ENCODE peak calls at places on chromosomes 4 and X, in nine cellular contexts. One of them, this sample, is unnamed.
A peak's percentile ranks its signal among the peaks of the same experiment; 100 is the strongest.

GRCh38 chr4:38150766-38151165 is 190.6 kb downstream of the PTTG2 start:
- DNase-seq in right lobe of liver: peak; percentile 15
- DNase-seq in adrenal gland: no peak
- DNase-seq in sigmoid colon: no peak
- DNase-seq in ovary: no peak
- DNase-seq in GM12878: no peak
- DNase-seq in body of pancreas: peak; percentile 34
- DNase-seq in testis: no peak
- DNase-seq in uterus: no peak
- DNase-seq in this sample: no peak

GRCh38 chr4:97656034-97656720 is 487.1 kb downstream of the STPG2 start:
- DNase-seq in right lobe of liver: no peak
- DNase-seq in adrenal gland: no peak
- DNase-seq in sigmoid colon: no peak
- DNase-seq in ovary: no peak
- DNase-seq in GM12878: no peak
- DNase-seq in body of pancreas: no peak
- DNase-seq in testis: no peak
- DNase-seq in uterus: no peak
- DNase-seq in this sample: no peak

GRCh38 chr4:165502919-165503907 is 124.4 kb downstream of the CPE start:
- DNase-seq in right lobe of liver: no peak
- DNase-seq in adrenal gland: no peak
- DNase-seq in sigmoid colon: no peak
- DNase-seq in ovary: no peak
- DNase-seq in GM12878: no peak
- DNase-seq in body of pancreas: no peak
- DNase-seq in testis: no peak
- DNase-seq in uterus: no peak
- DNase-seq in this sample: no peak

GRCh38 chrX:107823456-107823855 is 2.2 kb upstream of the MID2 start:
- DNase-seq in right lobe of liver: no peak
- DNase-seq in adrenal gland: no peak
- DNase-seq in sigmoid colon: no peak
- DNase-seq in ovary: no peak
- DNase-seq in GM12878: no peak
- DNase-seq in body of pancreas: no peak
- DNase-seq in testis: no peak
- DNase-seq in uterus: no peak
- DNase-seq in this sample: no peak

GRCh38 chrX:123960956-123961267 is 594 bp upstream of the STAG2 start:
- DNase-seq in right lobe of liver: no peak
- DNase-seq in adrenal gland: no peak
- DNase-seq in sigmoid colon: no peak
- DNase-seq in ovary: no peak
- DNase-seq in GM12878: no peak
- DNase-seq in body of pancreas: no peak
- DNase-seq in testis: no peak
- DNase-seq in uterus: no peak
- DNase-seq in this sample: no peak

GRCh38 chrX:153642655-153643430 is 4.2 kb upstream of the DUSP9 start:
- DNase-seq in right lobe of liver: no peak
- DNase-seq in adrenal gland: no peak
- DNase-seq in sigmoid colon: no peak
- DNase-seq in ovary: no peak
- DNase-seq in GM12878: no peak
- DNase-seq in body of pancreas: no peak
- DNase-seq in testis: no peak
- DNase-seq in uterus: peak; percentile 9
- DNase-seq in this sample: no peak

GRCh38 chrX:45083314-45083713 is 117.4 kb downstream of the DIPK2B start:
- DNase-seq in right lobe of liver: no peak
- DNase-seq in adrenal gland: no peak
- DNase-seq in sigmoid colon: no peak
- DNase-seq in ovary: no peak
- DNase-seq in GM12878: no peak
- DNase-seq in body of pancreas: no peak
- DNase-seq in testis: no peak
- DNase-seq in uterus: no peak
- DNase-seq in this sample: no peak

GRCh38 chrX:130118396-130118795 is 8.1 kb upstream of the ELF4 start:
- DNase-seq in right lobe of liver: no peak
- DNase-seq in adrenal gland: no peak
- DNase-seq in sigmoid colon: no peak
- DNase-seq in ovary: no peak
- DNase-seq in GM12878: no peak
- DNase-seq in body of pancreas: no peak
- DNase-seq in testis: no peak
- DNase-seq in uterus: peak; percentile 47
- DNase-seq in this sample: no peak

GRCh38 chr4:40197879-40198689 is 1.3 kb downstream of the RHOH start:
- DNase-seq in right lobe of liver: no peak
- DNase-seq in adrenal gland: no peak
- DNase-seq in sigmoid colon: no peak
- DNase-seq in ovary: no peak
- DNase-seq in GM12878: no peak
- DNase-seq in body of pancreas: no peak
- DNase-seq in testis: no peak
- DNase-seq in uterus: no peak
- DNase-seq in this sample: no peak

GRCh38 chr4:184649971-184650855 is 675 bp downstream of the PRIMPOL start:
- DNase-seq in right lobe of liver: no peak
- DNase-seq in adrenal gland: peak; percentile 73
- DNase-seq in sigmoid colon: peak; percentile 66
- DNase-seq in ovary: peak; percentile 41
- DNase-seq in GM12878: no peak
- DNase-seq in body of pancreas: peak; percentile 24
- DNase-seq in testis: peak; percentile 33
- DNase-seq in uterus: no peak
- DNase-seq in this sample: no peak

GRCh38 chrX:129230850-129231512 is 292.3 kb downstream of the SMARCA1 start:
- DNase-seq in right lobe of liver: peak; percentile 56
- DNase-seq in adrenal gland: no peak
- DNase-seq in sigmoid colon: no peak
- DNase-seq in ovary: no peak
- DNase-seq in GM12878: no peak
- DNase-seq in body of pancreas: no peak
- DNase-seq in testis: no peak
- DNase-seq in uterus: no peak
- DNase-seq in this sample: no peak

GRCh38 chr4:134308910-134309309 is 107.3 kb upstream of the PABPC4L start:
- DNase-seq in right lobe of liver: no peak
- DNase-seq in adrenal gland: no peak
- DNase-seq in sigmoid colon: no peak
- DNase-seq in ovary: no peak
- DNase-seq in GM12878: no peak
- DNase-seq in body of pancreas: no peak
- DNase-seq in testis: no peak
- DNase-seq in uterus: no peak
- DNase-seq in this sample: no peak

GRCh38 chr4:101279377-101279871 is 67.9 kb downstream of the PPP3CA start:
- DNase-seq in right lobe of liver: no peak
- DNase-seq in adrenal gland: peak; percentile 86
- DNase-seq in sigmoid colon: peak; percentile 74
- DNase-seq in ovary: peak; percentile 80
- DNase-seq in GM12878: no peak
- DNase-seq in body of pancreas: peak; percentile 47
- DNase-seq in testis: peak; percentile 62
- DNase-seq in uterus: peak; percentile 77
- DNase-seq in this sample: no peak

GRCh38 chr4:54227261-54228063 is 1.6 kb upstream of the PDGFRA start:
- DNase-seq in right lobe of liver: no peak
- DNase-seq in adrenal gland: no peak
- DNase-seq in sigmoid colon: peak; percentile 72
- DNase-seq in ovary: peak; percentile 43
- DNase-seq in GM12878: no peak
- DNase-seq in body of pancreas: no peak
- DNase-seq in testis: peak; percentile 69
- DNase-seq in uterus: no peak
- DNase-seq in this sample: no peak

DNA sequence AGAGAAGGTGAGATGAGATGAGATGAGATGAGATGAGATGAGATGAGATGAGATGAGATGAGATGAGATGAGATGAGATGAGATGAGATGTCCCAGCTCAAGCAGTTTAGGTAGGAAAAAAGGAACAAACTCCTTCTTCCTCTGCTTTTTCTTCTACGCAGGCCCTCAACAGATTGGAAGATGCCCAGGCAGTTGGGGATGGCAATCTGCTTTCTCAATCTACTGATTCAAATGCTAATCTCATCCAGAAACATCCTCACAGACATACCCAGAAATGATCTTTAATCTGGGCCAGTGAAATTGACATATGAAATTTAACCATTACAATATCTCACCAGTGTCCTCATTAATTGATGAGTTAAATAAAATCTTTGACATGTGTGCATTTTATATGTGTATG is 370.3 kb upstream of the SLC7A11 start:
- DNase-seq in right lobe of liver: no peak
- DNase-seq in adrenal gland: no peak
- DNase-seq in sigmoid colon: no peak
- DNase-seq in ovary: no peak
- DNase-seq in GM12878: no peak
- DNase-seq in body of pancreas: no peak
- DNase-seq in testis: no peak
- DNase-seq in uterus: no peak
- DNase-seq in this sample: no peak
- H3K36me3 ChIP-seq in right lobe of liver: no peaks in the 10 kb centered on the region
- H3K36me3 ChIP-seq in adrenal gland: no peaks in the 10 kb centered on the region
- H3K36me3 ChIP-seq in sigmoid colon: no peaks in the 10 kb centered on the region
- H3K36me3 ChIP-seq in ovary: no peaks in the 10 kb centered on the region
- H3K36me3 ChIP-seq in GM12878: no peaks in the 10 kb centered on the region
- H3K36me3 ChIP-seq in body of pancreas: no peaks in the 10 kb centered on the region
- H3K36me3 ChIP-seq in testis: no peaks in the 10 kb centered on the region
- H3K36me3 ChIP-seq in uterus: no peaks in the 10 kb centered on the region
- H3K36me3 ChIP-seq in this sample: no peaks in the 10 kb centered on the region

GRCh38 chr4:119833611-119834010 is 205.0 kb upstream of the PDE5A start:
- DNase-seq in right lobe of liver: no peak
- DNase-seq in adrenal gland: no peak
- DNase-seq in sigmoid colon: no peak
- DNase-seq in ovary: no peak
- DNase-seq in GM12878: no peak
- DNase-seq in body of pancreas: no peak
- DNase-seq in testis: no peak
- DNase-seq in uterus: no peak
- DNase-seq in this sample: no peak

GRCh38 chr4:119832731-119833233 is 204.2 kb upstream of the PDE5A start:
- DNase-seq in right lobe of liver: no peak
- DNase-seq in adrenal gland: no peak
- DNase-seq in sigmoid colon: no peak
- DNase-seq in ovary: no peak
- DNase-seq in GM12878: no peak
- DNase-seq in body of pancreas: no peak
- DNase-seq in testis: no peak
- DNase-seq in uterus: no peak
- DNase-seq in this sample: no peak

GRCh38 chr4:119834901-119835300 is 206.3 kb upstream of the PDE5A start:
- DNase-seq in right lobe of liver: no peak
- DNase-seq in adrenal gland: no peak
- DNase-seq in sigmoid colon: no peak
- DNase-seq in ovary: no peak
- DNase-seq in GM12878: no peak
- DNase-seq in body of pancreas: no peak
- DNase-seq in testis: no peak
- DNase-seq in uterus: no peak
- DNase-seq in this sample: no peak

GRCh38 chr4:119841361-119841760 is 212.8 kb upstream of the PDE5A start:
- DNase-seq in right lobe of liver: no peak
- DNase-seq in adrenal gland: no peak
- DNase-seq in sigmoid colon: no peak
- DNase-seq in ovary: no peak
- DNase-seq in GM12878: no peak
- DNase-seq in body of pancreas: no peak
- DNase-seq in testis: no peak
- DNase-seq in uterus: no peak
- DNase-seq in this sample: no peak

GRCh38 chr4:119835511-119835910 is 206.9 kb upstream of the PDE5A start:
- DNase-seq in right lobe of liver: no peak
- DNase-seq in adrenal gland: no peak
- DNase-seq in sigmoid colon: no peak
- DNase-seq in ovary: no peak
- DNase-seq in GM12878: no peak
- DNase-seq in body of pancreas: no peak
- DNase-seq in testis: no peak
- DNase-seq in uterus: no peak
- DNase-seq in this sample: no peak
- H3K27ac ChIP-seq in right lobe of liver: no peak overlapping the region
- H3K27ac ChIP-seq in adrenal gland: no peak overlapping the region
- H3K27ac ChIP-seq in sigmoid colon: peak overlapping the region; percentile 51
- H3K27ac ChIP-seq in ovary: no peak overlapping the region
- H3K27ac ChIP-seq in GM12878: no peak overlapping the region
- H3K27ac ChIP-seq in body of pancreas: no peak overlapping the region
- H3K27ac ChIP-seq in testis: no peak overlapping the region
- H3K27ac ChIP-seq in uterus: no peak overlapping the region
- H3K27ac ChIP-seq in this sample: no peak overlapping the region

DNA sequence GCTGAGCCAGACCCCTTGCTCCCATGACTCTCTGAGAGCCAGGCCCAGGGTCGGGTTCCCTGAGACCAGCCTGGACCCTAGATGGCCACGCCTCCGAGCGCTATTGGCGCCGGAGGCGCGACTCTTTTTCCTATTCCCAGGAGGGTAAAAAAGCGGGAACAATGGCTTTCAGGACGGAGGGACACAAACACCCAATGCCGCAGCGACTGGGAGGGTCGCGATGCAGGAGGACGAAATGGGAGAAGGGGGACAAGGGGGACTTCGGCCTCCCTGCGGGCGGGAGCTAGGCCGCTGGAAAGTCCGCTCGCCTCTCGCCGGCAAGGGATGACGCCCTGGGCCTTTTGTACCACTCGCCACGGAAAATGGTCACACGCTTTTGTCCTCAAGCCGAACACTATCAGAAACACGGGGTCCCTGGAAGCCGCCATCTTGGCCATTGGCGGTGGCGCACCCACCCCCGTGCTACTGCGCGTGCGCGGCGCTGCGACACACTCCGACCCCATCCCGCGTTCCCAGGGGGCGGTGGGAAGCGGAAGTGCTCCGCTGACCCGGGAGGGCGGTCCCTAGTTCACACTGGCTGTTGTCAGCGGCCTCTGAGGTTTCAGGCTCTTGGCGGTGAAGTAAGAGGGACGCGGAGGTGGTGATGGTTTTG is 98.4 kb downstream of the ZNF674 start:
- DNase-seq in right lobe of liver: peak; percentile 87
- DNase-seq in adrenal gland: peak; percentile 91
- DNase-seq in sigmoid colon: peak; percentile 92
- DNase-seq in ovary: peak; percentile 87
- DNase-seq in GM12878: peak; percentile 42
- DNase-seq in body of pancreas: peak; percentile 83
- DNase-seq in testis: peak; percentile 84
- DNase-seq in uterus: peak; percentile 83
- DNase-seq in this sample: peak; percentile 80
- TF ChIP-seq POLR2A in right lobe of liver: peak; percentile 61
- TF ChIP-seq POLR2A in adrenal gland: peak; percentile 38
- TF ChIP-seq POLR2A in sigmoid colon: peak; percentile 62
- TF ChIP-seq POLR2A in ovary: peak; percentile 70
- TF ChIP-seq POLR2A in GM12878: peak; percentile 83
- TF ChIP-seq POLR2A in body of pancreas: peak; percentile 75
- TF ChIP-seq POLR2A in testis: no peak
- TF ChIP-seq POLR2A in uterus: peak; percentile 67
- TF ChIP-seq POLR2A in this sample: no peak

DNA sequence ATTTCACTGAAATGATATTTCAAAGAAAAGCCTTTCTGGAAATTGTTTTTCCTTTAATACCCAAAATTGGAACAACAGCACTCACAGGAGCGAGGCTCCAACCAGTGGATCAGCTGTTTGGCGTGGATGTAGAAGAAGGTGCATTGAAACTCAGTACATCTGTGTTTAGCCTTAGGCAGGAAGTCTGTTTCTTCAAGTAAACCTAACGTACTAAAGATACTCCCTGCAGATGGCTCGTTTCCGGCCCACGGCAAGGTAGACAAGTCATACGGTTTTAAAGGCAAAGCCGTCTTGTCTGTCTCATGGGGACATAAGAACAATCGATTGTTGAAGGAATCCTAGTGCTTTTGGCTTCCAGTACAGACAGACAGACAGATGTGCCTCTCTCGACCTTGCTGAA is 50.0 kb upstream of the CLCN4 start:
- DNase-seq in right lobe of liver: no peak
- DNase-seq in adrenal gland: no peak
- DNase-seq in sigmoid colon: no peak
- DNase-seq in ovary: no peak
- DNase-seq in GM12878: no peak
- DNase-seq in body of pancreas: no peak
- DNase-seq in testis: no peak
- DNase-seq in uterus: no peak
- DNase-seq in this sample: no peak
- H3K36me3 ChIP-seq in right lobe of liver: no peaks in the 10 kb centered on the region
- H3K36me3 ChIP-seq in adrenal gland: no peaks in the 10 kb centered on the region
- H3K36me3 ChIP-seq in sigmoid colon: no peaks in the 10 kb centered on the region
- H3K36me3 ChIP-seq in ovary: no peaks in the 10 kb centered on the region
- H3K36me3 ChIP-seq in GM12878: no peaks in the 10 kb centered on the region
- H3K36me3 ChIP-seq in body of pancreas: no peaks in the 10 kb centered on the region
- H3K36me3 ChIP-seq in testis: no peaks in the 10 kb centered on the region
- H3K36me3 ChIP-seq in uterus: no peaks in the 10 kb centered on the region
- H3K36me3 ChIP-seq in this sample: no peaks in the 10 kb centered on the region